ENCODE peak calls at places on chromosomes 13 and 19, in nine cellular contexts. One of them, this sample, is unnamed.

GRCh38 chr19:19606021-19606420 is 12.5 kb downstream of the PBX4 start:
- DNase-seq in heart right ventricle: no peak
- DNase-seq in left lung: peak; percentile 6
- DNase-seq in Panc1: no peak
- DNase-seq in sigmoid colon: no peak
- DNase-seq in pancreas: no peak
- DNase-seq in neural progenitor cell: no peak
- DNase-seq in adrenal gland: no peak
- DNase-seq in brain microvascular endothelial cell: no peak
- DNase-seq in this sample: no peak

GRCh38 chr13:62418872-62419271 is 1003.2 kb upstream of the PCDH20 start:
- DNase-seq in pancreas: no peak
- DNase-seq in sigmoid colon: no peak
- DNase-seq in neural progenitor cell: no peak
- DNase-seq in left lung: no peak
- DNase-seq in heart right ventricle: no peak
- DNase-seq in adrenal gland: no peak
- DNase-seq in Panc1: no peak
- DNase-seq in brain microvascular endothelial cell: no peak
- DNase-seq in this sample: no peak

GRCh38 chr19:45457776-45458175 is 10.0 kb upstream of the FOSB start:
- DNase-seq in pancreas: no peak
- DNase-seq in heart right ventricle: no peak
- DNase-seq in Panc1: no peak
- DNase-seq in adrenal gland: no peak
- DNase-seq in left lung: no peak
- DNase-seq in neural progenitor cell: no peak
- DNase-seq in brain microvascular endothelial cell: no peak
- DNase-seq in sigmoid colon: no peak
- DNase-seq in this sample: no peak

GRCh38 chr13:106041445-106041844 is 494.0 kb downstream of the EFNB2 start:
- DNase-seq in sigmoid colon: no peak
- DNase-seq in left lung: no peak
- DNase-seq in heart right ventricle: no peak
- DNase-seq in pancreas: no peak
- DNase-seq in Panc1: no peak
- DNase-seq in neural progenitor cell: no peak
- DNase-seq in brain microvascular endothelial cell: no peak
- DNase-seq in adrenal gland: no peak
- DNase-seq in this sample: no peak

GRCh38 chr13:63044617-63045016 is 1629.0 kb upstream of the PCDH20 start:
- DNase-seq in pancreas: no peak
- DNase-seq in neural progenitor cell: peak; percentile 7
- DNase-seq in left lung: no peak
- DNase-seq in heart right ventricle: no peak
- DNase-seq in brain microvascular endothelial cell: no peak
- DNase-seq in Panc1: no peak
- DNase-seq in adrenal gland: no peak
- DNase-seq in sigmoid colon: no peak
- DNase-seq in this sample: no peak

GRCh38 chr13:43239441-43239840 is 216.1 kb downstream of the DNAJC15 start:
- DNase-seq in neural progenitor cell: no peak
- DNase-seq in Panc1: no peak
- DNase-seq in adrenal gland: no peak
- DNase-seq in heart right ventricle: no peak
- DNase-seq in brain microvascular endothelial cell: no peak
- DNase-seq in left lung: no peak
- DNase-seq in pancreas: no peak
- DNase-seq in sigmoid colon: no peak
- DNase-seq in this sample: no peak

GRCh38 chr13:41182231-41182630 is 12.1 kb downstream of the KBTBD7 start:
- DNase-seq in adrenal gland: no peak
- DNase-seq in brain microvascular endothelial cell: no peak
- DNase-seq in Panc1: no peak
- DNase-seq in neural progenitor cell: no peak
- DNase-seq in heart right ventricle: no peak
- DNase-seq in left lung: no peak
- DNase-seq in sigmoid colon: no peak
- DNase-seq in pancreas: no peak
- DNase-seq in this sample: no peak

GRCh38 chr19:44111910-44112463 is 1.2 kb upstream of the ZNF225 start:
- DNase-seq in pancreas: no peak
- DNase-seq in adrenal gland: peak; percentile 17
- DNase-seq in left lung: no peak
- DNase-seq in Panc1: no peak
- DNase-seq in neural progenitor cell: peak; percentile 84
- DNase-seq in heart right ventricle: no peak
- DNase-seq in sigmoid colon: no peak
- DNase-seq in brain microvascular endothelial cell: peak; percentile 94
- DNase-seq in this sample: peak; percentile 80

GRCh38 chr19:6696239-6696820 is 24.1 kb downstream of the C3 start:
- DNase-seq in heart right ventricle: no peak
- DNase-seq in pancreas: no peak
- DNase-seq in left lung: no peak
- DNase-seq in sigmoid colon: no peak
- DNase-seq in Panc1: no peak
- DNase-seq in adrenal gland: no peak
- DNase-seq in neural progenitor cell: no peak
- DNase-seq in brain microvascular endothelial cell: no peak
- DNase-seq in this sample: no peak

GRCh38 chr13:46662690-46663089 is 109.7 kb downstream of the LRCH1 start:
- DNase-seq in sigmoid colon: no peak
- DNase-seq in heart right ventricle: no peak
- DNase-seq in Panc1: no peak
- DNase-seq in pancreas: no peak
- DNase-seq in brain microvascular endothelial cell: no peak
- DNase-seq in adrenal gland: no peak
- DNase-seq in neural progenitor cell: no peak
- DNase-seq in left lung: no peak
- DNase-seq in this sample: no peak

GRCh38 chr19:46825731-46826055 is 25.0 kb downstream of the AP2S1 start:
- DNase-seq in pancreas: no peak
- DNase-seq in adrenal gland: no peak
- DNase-seq in neural progenitor cell: no peak
- DNase-seq in left lung: no peak
- DNase-seq in Panc1: no peak
- DNase-seq in heart right ventricle: no peak
- DNase-seq in brain microvascular endothelial cell: no peak
- DNase-seq in sigmoid colon: no peak
- DNase-seq in this sample: no peak

GRCh38 chr13:36758345-36758744 is 60.7 kb upstream of the RFXAP start:
- DNase-seq in brain microvascular endothelial cell: no peak
- DNase-seq in sigmoid colon: no peak
- DNase-seq in neural progenitor cell: no peak
- DNase-seq in pancreas: no peak
- DNase-seq in left lung: no peak
- DNase-seq in heart right ventricle: no peak
- DNase-seq in adrenal gland: no peak
- DNase-seq in Panc1: no peak
- DNase-seq in this sample: no peak

DNA sequence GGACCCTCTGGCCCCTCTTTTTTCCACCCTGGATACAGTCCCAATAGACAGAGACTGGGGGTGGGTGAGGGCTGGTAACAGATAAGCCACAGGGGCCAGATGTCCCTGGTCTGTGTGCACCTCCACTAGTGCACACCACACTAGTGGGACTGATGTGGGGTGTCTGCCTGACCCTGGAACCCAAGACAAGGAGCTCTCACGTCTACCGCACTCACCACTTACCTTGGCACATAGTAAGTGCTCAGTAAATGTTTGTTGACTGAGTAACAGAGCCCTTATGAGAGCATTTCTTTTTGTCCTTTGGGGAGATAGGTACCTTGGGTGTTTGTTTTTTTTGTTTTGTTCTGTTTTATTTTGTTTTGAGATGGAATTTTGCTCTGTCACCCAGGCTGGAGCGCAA is 23.1 kb upstream of the ZNF414 start:
- DNase-seq in brain microvascular endothelial cell: no peak
- DNase-seq in pancreas: no peak
- DNase-seq in sigmoid colon: no peak
- DNase-seq in Panc1: no peak
- DNase-seq in left lung: no peak
- DNase-seq in adrenal gland: no peak
- DNase-seq in neural progenitor cell: no peak
- DNase-seq in heart right ventricle: no peak
- DNase-seq in this sample: no peak
- H3K36me3 ChIP-seq in brain microvascular endothelial cell: no peaks in the 10 kb centered on the region
- H3K36me3 ChIP-seq in pancreas: no peaks in the 10 kb centered on the region
- H3K36me3 ChIP-seq in sigmoid colon: no peaks in the 10 kb centered on the region
- H3K36me3 ChIP-seq in Panc1: no peaks in the 10 kb centered on the region
- H3K36me3 ChIP-seq in left lung: no peaks in the 10 kb centered on the region
- H3K36me3 ChIP-seq in adrenal gland: no peaks in the 10 kb centered on the region
- H3K36me3 ChIP-seq in neural progenitor cell: no peaks in the 10 kb centered on the region
- H3K36me3 ChIP-seq in heart right ventricle: no peaks in the 10 kb centered on the region
- H3K36me3 ChIP-seq in this sample: no peaks in the 10 kb centered on the region

DNA sequence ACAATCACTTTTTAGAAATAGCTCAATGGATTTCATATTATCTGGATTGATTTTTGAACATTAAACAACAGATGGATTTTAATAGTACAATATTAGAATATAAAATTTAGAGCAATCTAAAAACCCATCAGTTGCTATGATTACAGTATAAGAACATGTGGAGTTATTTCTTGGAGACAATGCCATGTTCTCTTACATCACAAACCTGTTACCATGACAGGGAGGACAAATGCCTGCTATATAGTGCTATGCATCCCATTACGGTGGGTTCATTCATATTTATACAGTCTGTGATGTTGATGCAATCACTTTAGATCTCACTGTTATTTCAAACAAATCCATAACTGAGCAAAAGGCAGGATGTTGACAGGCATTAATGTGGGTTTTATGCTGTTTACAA is 467.5 kb downstream of the DIAPH3 start:
- DNase-seq in brain microvascular endothelial cell: no peak
- DNase-seq in Panc1: no peak
- DNase-seq in heart right ventricle: no peak
- DNase-seq in pancreas: no peak
- DNase-seq in neural progenitor cell: no peak
- DNase-seq in adrenal gland: no peak
- DNase-seq in sigmoid colon: no peak
- DNase-seq in left lung: no peak
- DNase-seq in this sample: no peak
- H3K27me3 ChIP-seq in brain microvascular endothelial cell: no peaks in the 10 kb centered on the region
- H3K27me3 ChIP-seq in Panc1: no peaks in the 10 kb centered on the region
- H3K27me3 ChIP-seq in heart right ventricle: no peaks in the 10 kb centered on the region
- H3K27me3 ChIP-seq in pancreas: no peaks in the 10 kb centered on the region
- H3K27me3 ChIP-seq in neural progenitor cell: no peaks in the 10 kb centered on the region
- H3K27me3 ChIP-seq in adrenal gland: no peaks in the 10 kb centered on the region
- H3K27me3 ChIP-seq in sigmoid colon: no peaks in the 10 kb centered on the region
- H3K27me3 ChIP-seq in left lung: no peaks in the 10 kb centered on the region
- H3K27me3 ChIP-seq in this sample: no peaks in the 10 kb centered on the region

DNA sequence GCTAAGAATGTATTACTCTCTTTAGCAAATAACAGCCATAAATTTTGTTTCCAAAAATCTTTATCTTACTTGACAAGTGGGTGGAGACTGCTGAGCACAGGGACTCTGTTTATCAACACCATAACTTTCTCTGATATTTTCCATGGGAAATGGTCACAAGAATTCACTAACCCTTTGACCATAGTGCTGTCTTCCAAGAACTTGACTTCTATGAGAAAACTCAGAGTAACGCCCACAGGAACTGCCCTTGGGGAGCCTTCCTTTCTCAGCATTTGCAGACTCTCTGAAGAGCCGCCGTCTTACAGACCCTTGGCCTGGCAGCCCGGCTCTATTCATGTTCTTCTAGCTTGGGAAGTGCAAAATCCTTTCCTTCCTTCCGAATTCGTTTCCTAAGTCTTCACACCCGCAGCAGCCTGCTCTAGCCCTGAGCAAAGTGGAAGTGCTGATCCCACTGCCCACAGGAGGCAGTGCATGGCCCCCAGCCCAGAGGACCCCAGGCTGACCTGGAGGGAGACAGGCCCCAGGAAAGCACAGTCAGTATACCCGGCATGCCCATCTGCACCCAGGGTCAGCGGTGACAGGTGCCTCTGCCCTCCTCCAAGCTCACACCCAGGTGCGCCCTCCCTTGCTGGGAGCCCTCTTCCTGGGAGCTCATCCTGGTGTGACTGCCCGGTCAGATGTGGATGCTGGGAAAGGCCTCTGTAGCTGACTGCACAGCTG is 10.2 kb downstream of the GAS6 start:
- DNase-seq in Panc1: no peak
- DNase-seq in sigmoid colon: no peak
- DNase-seq in neural progenitor cell: no peak
- DNase-seq in adrenal gland: peak; percentile 18
- DNase-seq in brain microvascular endothelial cell: no peak
- DNase-seq in left lung: no peak
- DNase-seq in pancreas: peak; percentile 35
- DNase-seq in heart right ventricle: peak; percentile 76
- DNase-seq in this sample: no peak
- H3K27ac ChIP-seq in Panc1: no peak overlapping the region
- H3K27ac ChIP-seq in sigmoid colon: no peak overlapping the region
- H3K27ac ChIP-seq in neural progenitor cell: no peak overlapping the region
- H3K27ac ChIP-seq in adrenal gland: no peak overlapping the region
- H3K27ac ChIP-seq in brain microvascular endothelial cell: no peak overlapping the region
- H3K27ac ChIP-seq in left lung: no peak overlapping the region
- H3K27ac ChIP-seq in pancreas: peak overlapping the region; percentile 16
- H3K27ac ChIP-seq in heart right ventricle: peak overlapping the region; percentile 64
- H3K27ac ChIP-seq in this sample: no peak overlapping the region

GRCh38 chr19:57759096-57759495 is 10.4 kb upstream of the ZNF586 start:
- DNase-seq in heart right ventricle: no peak
- DNase-seq in neural progenitor cell: no peak
- DNase-seq in Panc1: no peak
- DNase-seq in pancreas: no peak
- DNase-seq in brain microvascular endothelial cell: no peak
- DNase-seq in sigmoid colon: no peak
- DNase-seq in left lung: no peak
- DNase-seq in adrenal gland: no peak
- DNase-seq in this sample: no peak
- H3K36me3 ChIP-seq in heart right ventricle: peaks cover 82% of the 10 kb centered on the region
- H3K36me3 ChIP-seq in neural progenitor cell: peaks cover 29% of the 10 kb centered on the region
- H3K36me3 ChIP-seq in Panc1: peaks cover under 1% of the 10 kb centered on the region
- H3K36me3 ChIP-seq in pancreas: peaks cover 5% of the 10 kb centered on the region
- H3K36me3 ChIP-seq in brain microvascular endothelial cell: peaks cover 38% of the 10 kb centered on the region
- H3K36me3 ChIP-seq in sigmoid colon: peaks cover 26% of the 10 kb centered on the region
- H3K36me3 ChIP-seq in left lung: no peaks in the 10 kb centered on the region
- H3K36me3 ChIP-seq in adrenal gland: peaks cover 22% of the 10 kb centered on the region
- H3K36me3 ChIP-seq in this sample: peaks cover 11% of the 10 kb centered on the region

GRCh38 chr13:51152713-51153112 is 41.6 kb upstream of the C13orf42 start:
- DNase-seq in left lung: no peak
- DNase-seq in neural progenitor cell: no peak
- DNase-seq in adrenal gland: no peak
- DNase-seq in sigmoid colon: no peak
- DNase-seq in heart right ventricle: no peak
- DNase-seq in pancreas: no peak
- DNase-seq in Panc1: no peak
- DNase-seq in brain microvascular endothelial cell: peak; percentile 69
- DNase-seq in this sample: no peak
- H3K27me3 ChIP-seq in left lung: no peaks in the 10 kb centered on the region
- H3K27me3 ChIP-seq in neural progenitor cell: no peaks in the 10 kb centered on the region
- H3K27me3 ChIP-seq in adrenal gland: no peaks in the 10 kb centered on the region
- H3K27me3 ChIP-seq in sigmoid colon: no peaks in the 10 kb centered on the region
- H3K27me3 ChIP-seq in heart right ventricle: no peaks in the 10 kb centered on the region
- H3K27me3 ChIP-seq in pancreas: no peaks in the 10 kb centered on the region
- H3K27me3 ChIP-seq in Panc1: peaks cover 10% of the 10 kb centered on the region
- H3K27me3 ChIP-seq in brain microvascular endothelial cell: peaks cover 2% of the 10 kb centered on the region
- H3K27me3 ChIP-seq in this sample: no peaks in the 10 kb centered on the region

This sample was measured in iPS DF 6.9.